ENCODE peak calls at places on chromosomes 6 and 20, in six cellular contexts. K is RPMI8226; L is stimulated activated CD8-positive, alpha-beta memory T cell treated with anti-CD3 and anti-CD28 coated beads, Interleukin-4, amount 100 ng/mL, for 1 hour; G is choroid plexus epithelial cell; O is stimulated activated CD4-positive, alpha-beta T cell treated with anti-CD3 and anti-CD28 coated beads, Interleukin-4, amount 100 ng/mL, for 24 hours; T is endothelial cell of umbilical vein. I is an unnamed sample.

GRCh38 chr6:56456785-56457184 is 185.9 kb downstream of the DST start:
- DNase-seq in K (no peak), L (no peak), G (no peak), O (no peak), T (no peak), I (no peak)

GRCh38 chr6:30322527-30323501 is 3.9 kb upstream of the TRIM39 start:
- DNase-seq in K (no peak), L (no peak), G (peak; percentile 51), O (peak; percentile 42), T (no peak), I (no peak)

GRCh38 chr6:117739869-117740268 is 64.6 kb downstream of the NUS1 start:
- DNase-seq in K (no peak), L (no peak), G (no peak), O (no peak), T (no peak), I (no peak)

GRCh38 chr6:108760158-108761050 is 87.8 kb upstream of the ARMC2 start:
- DNase-seq in K (no peak), L (no peak), G (peak; percentile 39), O (no peak), T (no peak), I (peak; percentile 49)

GRCh38 chr6:84271086-84271716 is 43.8 kb upstream of the CEP162 start:
- DNase-seq in K (no peak), L (no peak), G (no peak), O (no peak), T (no peak), I (no peak)

GRCh38 chr6:658244-658643 is 1.3 kb upstream of the HUS1B start:
- DNase-seq in K (no peak), L (no peak), G (peak; percentile 89), O (no peak), T (no peak), I (no peak)

GRCh38 chr6:35442693-35443092 is 9.4 kb upstream of the FANCE start:
- DNase-seq in K (no peak), L (no peak), G (no peak), O (no peak), T (no peak), I (no peak)

GRCh38 chr20:54680872-54681297 is 205.5 kb downstream of the DOK5 start:
- DNase-seq in K (peak; percentile 63), L (no peak), G (peak; percentile 62), O (peak; percentile 8), T (peak; percentile 42), I (peak; percentile 73)

GRCh38 chr6:157317129-157317814 is 6.0 kb downstream of the TMEM242 start:
- DNase-seq in K (no peak), L (no peak), G (peak; percentile 92), O (no peak), T (peak; percentile 98), I (peak; percentile 36)

GRCh38 chr6:80022803-80023202 is 18.4 kb downstream of the TTK start:
- DNase-seq in K (no peak), L (no peak), G (peak; percentile 88), O (no peak), T (peak; percentile 65), I (no peak)

GRCh38 chr6:51105357-51105756 is 286.7 kb downstream of the TFAP2B start:
- DNase-seq in K (no peak), L (no peak), G (no peak), O (no peak), T (no peak), I (no peak)

GRCh38 chr6:37835923-37836322 is 16.4 kb downstream of the ZFAND3 start:
- DNase-seq in K (no peak), L (no peak), G (no peak), O (no peak), T (no peak), I (no peak)

GRCh38 chr6:43074847-43075741 is 1.0 kb upstream of the PTK7 start:
- DNase-seq in K (no peak), L (no peak), G (peak; percentile 96), O (no peak), T (no peak), I (peak; percentile 67)

GRCh38 chr6:128164254-128164653 is 263.4 kb upstream of the THEMIS start:
- DNase-seq in K (no peak), L (no peak), G (no peak), O (no peak), T (no peak), I (no peak)

GRCh38 chr6:16217156-16217721 is 21.1 kb upstream of the GMPR start:
- DNase-seq in K (no peak), L (no peak), G (no peak), O (no peak), T (no peak), I (no peak)

GRCh38 chr6:137698636-137699035 is 168.4 kb upstream of the TNFAIP3 start:
- DNase-seq in K (no peak), L (no peak), G (no peak), O (no peak), T (peak; percentile 69), I (no peak)

GRCh38 chr6:161242113-161242512 is 31.7 kb downstream of the AGPAT4 start:
- DNase-seq in K (no peak), L (no peak), G (no peak), O (no peak), T (no peak), I (no peak)

GRCh38 chr20:4812641-4813075 is 90.9 kb downstream of the PRND start:
- DNase-seq in K (peak; percentile 75), L (no peak), G (no peak), O (no peak), T (no peak), I (no peak)

GRCh38 chr6:145017516-145017915 is 717.8 kb downstream of the EPM2A start:
- DNase-seq in K (no peak), L (no peak), G (peak; percentile 17), O (no peak), T (no peak), I (no peak)

GRCh38 chr6:82783587-82784253 is 281.9 kb downstream of the UBE3D start:
- DNase-seq in K (no peak), L (no peak), G (no peak), O (no peak), T (no peak), I (no peak)

GRCh38 chr6:149457316-149457884 is 27.4 kb downstream of the ZC3H12D start:
- DNase-seq in K (no peak), L (no peak), G (peak; percentile 64), O (no peak), T (no peak), I (no peak)

GRCh38 chr6:158053377-158054313 is 72.0 kb downstream of the SYNJ2 start:
- DNase-seq in K (no peak), L (no peak), G (no peak), O (peak; percentile 27), T (no peak), I (no peak)

GRCh38 chr6:69343856-69344255 is 453.0 kb downstream of the LMBRD1 start:
- DNase-seq in K (no peak), L (no peak), G (peak; percentile 5), O (no peak), T (no peak), I (peak; percentile 30)

GRCh38 chr6:119739776-119740175 is 390.2 kb upstream of the MAN1A1 start:
- DNase-seq in K (no peak), L (no peak), G (no peak), O (no peak), T (no peak), I (no peak)

GRCh38 chr6:168035098-168035660 is 37.7 kb downstream of the KIF25 start:
- DNase-seq in K (peak; percentile 19), L (no peak), G (peak; percentile 86), O (no peak), T (peak; percentile 36), I (peak; percentile 84)

GRCh38 chr6:51266569-51266968 is 447.9 kb downstream of the TFAP2B start:
- DNase-seq in K (peak; percentile 34), L (no peak), G (no peak), O (no peak), T (no peak), I (no peak)

I was measured in hepatocyte.